ENCODE peak calls at places on chromosomes 16 and 17, in seven cellular contexts. One of them, this sample, is unnamed.

GRCh38 chr16:80080287-80080851 is 460.4 kb upstream of the DYNLRB2 start:
- DNase-seq in activated T-helper 1 cell treated with Interleukin-2 at 50 U/mL for 16 hours: no peak
- DNase-seq in amniotic stem cell: no peak
- DNase-seq in RCC 7860: no peak
- DNase-seq in ACHN: no peak
- DNase-seq in HuH-7.5: no peak
- DNase-seq in midbrain: no peak
- DNase-seq in this sample: no peak

GRCh38 chr17:4405038-4405669 is 28.6 kb upstream of the SPNS3 start:
- DNase-seq in activated T-helper 1 cell treated with Interleukin-2 at 50 U/mL for 16 hours: no peak
- DNase-seq in RCC 7860: no peak
- DNase-seq in ACHN: no peak
- DNase-seq in amniotic stem cell: no peak
- DNase-seq in midbrain: no peak
- DNase-seq in HuH-7.5: no peak
- DNase-seq in this sample: no peak

GRCh38 chr16:19165101-19165500 is 2.9 kb upstream of the SYT17 start:
- DNase-seq in amniotic stem cell: no peak
- DNase-seq in ACHN: no peak
- DNase-seq in RCC 7860: no peak
- DNase-seq in midbrain: no peak
- DNase-seq in activated T-helper 1 cell treated with Interleukin-2 at 50 U/mL for 16 hours: no peak
- DNase-seq in HuH-7.5: no peak
- DNase-seq in this sample: no peak

GRCh38 chr17:49862781-49863331 is 15.0 kb upstream of the TAC4 start:
- DNase-seq in HuH-7.5: no peak
- DNase-seq in RCC 7860: no peak
- DNase-seq in activated T-helper 1 cell treated with Interleukin-2 at 50 U/mL for 16 hours: no peak
- DNase-seq in amniotic stem cell: no peak
- DNase-seq in midbrain: no peak
- DNase-seq in ACHN: no peak
- DNase-seq in this sample: peak

GRCh38 chr17:35082073-35082657 is 18.7 kb upstream of the RFFL start:
- DNase-seq in activated T-helper 1 cell treated with Interleukin-2 at 50 U/mL for 16 hours: no peak
- DNase-seq in HuH-7.5: no peak
- DNase-seq in ACHN: peak
- DNase-seq in RCC 7860: peak
- DNase-seq in amniotic stem cell: peak
- DNase-seq in midbrain: no peak
- DNase-seq in this sample: no peak

GRCh38 chr17:17513626-17514025 is 17.4 kb upstream of the RASD1 start:
- DNase-seq in amniotic stem cell: no peak
- DNase-seq in HuH-7.5: no peak
- DNase-seq in activated T-helper 1 cell treated with Interleukin-2 at 50 U/mL for 16 hours: no peak
- DNase-seq in RCC 7860: no peak
- DNase-seq in ACHN: no peak
- DNase-seq in midbrain: no peak
- DNase-seq in this sample: no peak

GRCh38 chr17:55157165-55157564 is 107.6 kb upstream of the HLF start:
- DNase-seq in HuH-7.5: no peak
- DNase-seq in activated T-helper 1 cell treated with Interleukin-2 at 50 U/mL for 16 hours: no peak
- DNase-seq in ACHN: no peak
- DNase-seq in midbrain: no peak
- DNase-seq in RCC 7860: no peak
- DNase-seq in amniotic stem cell: no peak
- DNase-seq in this sample: no peak

GRCh38 chr16:85270365-85270764 is 158.1 kb upstream of the CIBAR2 start:
- DNase-seq in ACHN: no peak
- DNase-seq in HuH-7.5: no peak
- DNase-seq in RCC 7860: no peak
- DNase-seq in activated T-helper 1 cell treated with Interleukin-2 at 50 U/mL for 16 hours: no peak
- DNase-seq in amniotic stem cell: no peak
- DNase-seq in midbrain: no peak
- DNase-seq in this sample: no peak

GRCh38 chr16:5506021-5506420 is 408.4 kb upstream of the EEF2KMT start:
- DNase-seq in RCC 7860: no peak
- DNase-seq in midbrain: no peak
- DNase-seq in HuH-7.5: no peak
- DNase-seq in amniotic stem cell: no peak
- DNase-seq in activated T-helper 1 cell treated with Interleukin-2 at 50 U/mL for 16 hours: no peak
- DNase-seq in ACHN: no peak
- DNase-seq in this sample: no peak

GRCh38 chr17:37019117-37019744 is 70.5 kb downstream of the AATF start:
- DNase-seq in RCC 7860: no peak
- DNase-seq in ACHN: no peak
- DNase-seq in HuH-7.5: no peak
- DNase-seq in amniotic stem cell: no peak
- DNase-seq in midbrain: no peak
- DNase-seq in activated T-helper 1 cell treated with Interleukin-2 at 50 U/mL for 16 hours: no peak
- DNase-seq in this sample: no peak

GRCh38 chr16:71259086-71259485 is 28.6 kb upstream of the HYDIN start:
- DNase-seq in RCC 7860: no peak
- DNase-seq in HuH-7.5: no peak
- DNase-seq in midbrain: no peak
- DNase-seq in ACHN: no peak
- DNase-seq in activated T-helper 1 cell treated with Interleukin-2 at 50 U/mL for 16 hours: no peak
- DNase-seq in amniotic stem cell: no peak
- DNase-seq in this sample: no peak

GRCh38 chr16:87897563-87898505 is 28.5 kb upstream of the SLC7A5 start:
- DNase-seq in HuH-7.5: no peak
- DNase-seq in RCC 7860: no peak
- DNase-seq in amniotic stem cell: no peak
- DNase-seq in midbrain: no peak
- DNase-seq in ACHN: no peak
- DNase-seq in activated T-helper 1 cell treated with Interleukin-2 at 50 U/mL for 16 hours: peak
- DNase-seq in this sample: peak